ENCODE peak calls at places on chromosome 1, in ten cellular contexts. One of them, this sample, is unnamed.

GRCh38 chr1:22618056-22618455 is 18.4 kb upstream of the C1QA start:
- DNase-seq in RCC 7860: no peak
- DNase-seq in stimulated activated effector memory CD8-positive, alpha-beta T cell treated with anti-CD3 and anti-CD28 coated beads, Interleukin-12 subunit alpha, Interleukin-12 subunit beta, amount 100 ng/mL, for 72 hours: no peak
- DNase-seq in central memory CD4-positive, alpha-beta T cell: no peak
- DNase-seq in AG08396: no peak
- DNase-seq in LoVo: no peak
- DNase-seq in GM10248: no peak
- DNase-seq in T-helper 2 cell: no peak
- DNase-seq in activated CD4-positive, alpha-beta T cell treated with anti-CD3 and anti-CD28 coated beads, Interleukin-2, amount 50 U/mL, for 1 hour: no peak
- DNase-seq in cardiac septum: no peak
- DNase-seq in this sample: no peak

GRCh38 chr1:78006491-78006890 is 1.8 kb downstream of the DNAJB4 start:
- DNase-seq in RCC 7860: no peak
- DNase-seq in stimulated activated effector memory CD8-positive, alpha-beta T cell treated with anti-CD3 and anti-CD28 coated beads, Interleukin-12 subunit alpha, Interleukin-12 subunit beta, amount 100 ng/mL, for 72 hours: no peak
- DNase-seq in central memory CD4-positive, alpha-beta T cell: no peak
- DNase-seq in AG08396: no peak
- DNase-seq in LoVo: no peak
- DNase-seq in GM10248: no peak
- DNase-seq in T-helper 2 cell: no peak
- DNase-seq in activated CD4-positive, alpha-beta T cell treated with anti-CD3 and anti-CD28 coated beads, Interleukin-2, amount 50 U/mL, for 1 hour: no peak
- DNase-seq in cardiac septum: no peak
- DNase-seq in this sample: no peak

GRCh38 chr1:38246955-38247952 is 200.7 kb upstream of the POU3F1 start:
- DNase-seq in RCC 7860: peak
- DNase-seq in stimulated activated effector memory CD8-positive, alpha-beta T cell treated with anti-CD3 and anti-CD28 coated beads, Interleukin-12 subunit alpha, Interleukin-12 subunit beta, amount 100 ng/mL, for 72 hours: no peak
- DNase-seq in central memory CD4-positive, alpha-beta T cell: no peak
- DNase-seq in AG08396: no peak
- DNase-seq in LoVo: peak
- DNase-seq in GM10248: no peak
- DNase-seq in T-helper 2 cell: no peak
- DNase-seq in activated CD4-positive, alpha-beta T cell treated with anti-CD3 and anti-CD28 coated beads, Interleukin-2, amount 50 U/mL, for 1 hour: no peak
- DNase-seq in cardiac septum: no peak
- DNase-seq in this sample: no peak

GRCh38 chr1:2372551-2373490 is 18.5 kb downstream of the MORN1 start:
- DNase-seq in RCC 7860: peak
- DNase-seq in stimulated activated effector memory CD8-positive, alpha-beta T cell treated with anti-CD3 and anti-CD28 coated beads, Interleukin-12 subunit alpha, Interleukin-12 subunit beta, amount 100 ng/mL, for 72 hours: no peak
- DNase-seq in central memory CD4-positive, alpha-beta T cell: no peak
- DNase-seq in AG08396: no peak
- DNase-seq in LoVo: no peak
- DNase-seq in GM10248: no peak
- DNase-seq in T-helper 2 cell: no peak
- DNase-seq in activated CD4-positive, alpha-beta T cell treated with anti-CD3 and anti-CD28 coated beads, Interleukin-2, amount 50 U/mL, for 1 hour: no peak
- DNase-seq in cardiac septum: peak
- DNase-seq in this sample: peak

GRCh38 chr1:100631015-100631521 is 88.5 kb upstream of the VCAM1 start:
- DNase-seq in RCC 7860: peak
- DNase-seq in stimulated activated effector memory CD8-positive, alpha-beta T cell treated with anti-CD3 and anti-CD28 coated beads, Interleukin-12 subunit alpha, Interleukin-12 subunit beta, amount 100 ng/mL, for 72 hours: no peak
- DNase-seq in central memory CD4-positive, alpha-beta T cell: no peak
- DNase-seq in AG08396: peak
- DNase-seq in LoVo: no peak
- DNase-seq in GM10248: no peak
- DNase-seq in T-helper 2 cell: peak
- DNase-seq in activated CD4-positive, alpha-beta T cell treated with anti-CD3 and anti-CD28 coated beads, Interleukin-2, amount 50 U/mL, for 1 hour: no peak
- DNase-seq in cardiac septum: no peak
- DNase-seq in this sample: no peak

GRCh38 chr1:191913234-191913948 is 244.9 kb upstream of the RGS18 start:
- DNase-seq in RCC 7860: no peak
- DNase-seq in stimulated activated effector memory CD8-positive, alpha-beta T cell treated with anti-CD3 and anti-CD28 coated beads, Interleukin-12 subunit alpha, Interleukin-12 subunit beta, amount 100 ng/mL, for 72 hours: no peak
- DNase-seq in central memory CD4-positive, alpha-beta T cell: no peak
- DNase-seq in AG08396: no peak
- DNase-seq in LoVo: no peak
- DNase-seq in GM10248: no peak
- DNase-seq in T-helper 2 cell: no peak
- DNase-seq in activated CD4-positive, alpha-beta T cell treated with anti-CD3 and anti-CD28 coated beads, Interleukin-2, amount 50 U/mL, for 1 hour: no peak
- DNase-seq in cardiac septum: no peak
- DNase-seq in this sample: no peak

GRCh38 chr1:112704908-112705627 is 1.9 kb downstream of the RHOC start:
- DNase-seq in RCC 7860: peak
- DNase-seq in stimulated activated effector memory CD8-positive, alpha-beta T cell treated with anti-CD3 and anti-CD28 coated beads, Interleukin-12 subunit alpha, Interleukin-12 subunit beta, amount 100 ng/mL, for 72 hours: no peak
- DNase-seq in central memory CD4-positive, alpha-beta T cell: peak
- DNase-seq in AG08396: peak
- DNase-seq in LoVo: peak
- DNase-seq in GM10248: peak
- DNase-seq in T-helper 2 cell: peak
- DNase-seq in activated CD4-positive, alpha-beta T cell treated with anti-CD3 and anti-CD28 coated beads, Interleukin-2, amount 50 U/mL, for 1 hour: no peak
- DNase-seq in cardiac septum: peak
- DNase-seq in this sample: peak

GRCh38 chr1:235054961-235055360 is 73.7 kb downstream of the TOMM20 start:
- DNase-seq in RCC 7860: no peak
- DNase-seq in stimulated activated effector memory CD8-positive, alpha-beta T cell treated with anti-CD3 and anti-CD28 coated beads, Interleukin-12 subunit alpha, Interleukin-12 subunit beta, amount 100 ng/mL, for 72 hours: no peak
- DNase-seq in central memory CD4-positive, alpha-beta T cell: no peak
- DNase-seq in AG08396: no peak
- DNase-seq in LoVo: no peak
- DNase-seq in GM10248: no peak
- DNase-seq in T-helper 2 cell: no peak
- DNase-seq in activated CD4-positive, alpha-beta T cell treated with anti-CD3 and anti-CD28 coated beads, Interleukin-2, amount 50 U/mL, for 1 hour: no peak
- DNase-seq in cardiac septum: no peak
- DNase-seq in this sample: no peak

GRCh38 chr1:15058261-15058660 is 95.3 kb upstream of the TMEM51 start:
- DNase-seq in RCC 7860: no peak
- DNase-seq in stimulated activated effector memory CD8-positive, alpha-beta T cell treated with anti-CD3 and anti-CD28 coated beads, Interleukin-12 subunit alpha, Interleukin-12 subunit beta, amount 100 ng/mL, for 72 hours: no peak
- DNase-seq in central memory CD4-positive, alpha-beta T cell: no peak
- DNase-seq in AG08396: no peak
- DNase-seq in LoVo: no peak
- DNase-seq in GM10248: no peak
- DNase-seq in T-helper 2 cell: no peak
- DNase-seq in activated CD4-positive, alpha-beta T cell treated with anti-CD3 and anti-CD28 coated beads, Interleukin-2, amount 50 U/mL, for 1 hour: no peak
- DNase-seq in cardiac septum: no peak
- DNase-seq in this sample: no peak